ENCODE peak calls at places on chromosomes 5 and 9, in four cellular contexts. B is HCT116, Z is fibroblast of lung, F is PC-3. U is an unnamed sample.

GRCh38 chr9:104232781-104233341 is 138.8 kb downstream of the SMC2 start:
- DNase-seq in Z (no peak), F (peak; percentile 46), B (no peak), U (no peak)

GRCh38 chr9:71911908-71912325 is 478 bp downstream of the C9orf85 start:
- DNase-seq in F (no peak), B (no peak), Z (peak; percentile 54), U (peak; percentile 54)

GRCh38 chr5:92019376-92019990 is 636.4 kb upstream of the ARRDC3 start:
- DNase-seq in F (peak; percentile 62), B (peak; percentile 33), Z (no peak), U (peak; percentile 26)

GRCh38 chr9:72726951-72727350 is 205.5 kb downstream of the TMC1 start:
- DNase-seq in Z (no peak), B (no peak), F (no peak), U (no peak)

GRCh38 chr9:35517136-35517535 is 27.2 kb downstream of the RUSC2 start:
- DNase-seq in Z (peak; percentile 26), B (no peak), F (no peak), U (no peak)

GRCh38 chr5:139696894-139697658 is 48.9 kb downstream of the CXXC5 start:
- DNase-seq in B (no peak), F (peak; percentile 35), Z (peak; percentile 78), U (peak; percentile 86)

GRCh38 chr9:6007770-6008168 is 7.7 kb downstream of the RANBP6 start:
- DNase-seq in B (peak; percentile 27), Z (peak; percentile 63), F (peak; percentile 49), U (peak; percentile 80)

GRCh38 chr5:163134061-163134460 is 303.3 kb upstream of the CCNG1 start:
- DNase-seq in F (no peak), B (no peak), Z (no peak), U (no peak)

GRCh38 chr5:156361451-156362109 is 34.6 kb downstream of the SGCD start:
- DNase-seq in F (no peak), Z (peak; percentile 66), B (no peak), U (no peak)

GRCh38 chr9:89996106-89996505 is 391.3 kb downstream of the GADD45G start:
- DNase-seq in Z (no peak), F (no peak), B (no peak), U (no peak)

GRCh38 chr9:113620377-113621161 is 157.0 kb downstream of the RGS3 start:
- DNase-seq in F (peak; percentile 82), B (peak; percentile 56), Z (peak; percentile 83), U (peak; percentile 91)

GRCh38 chr9:31790720-31791119 is 593.7 kb upstream of the ACO1 start:
- DNase-seq in B (no peak), Z (no peak), F (peak; percentile 8), U (no peak)

GRCh38 chr5:33299621-33300208 is 141.1 kb upstream of the TARS1 start:
- DNase-seq in B (peak; percentile 12), Z (peak; percentile 77), F (peak; percentile 72), U (peak; percentile 79)

GRCh38 chr5:168734657-168735344 is 155.6 kb upstream of the PANK3 start:
- DNase-seq in Z (peak; percentile 12), B (no peak), F (no peak), U (no peak)

GRCh38 chr9:102038006-102038405 is 299.6 kb upstream of the GRIN3A start:
- DNase-seq in B (no peak), F (no peak), Z (no peak), U (no peak)

GRCh38 chr9:69443178-69443577 is 118.2 kb downstream of the ENTREP1 start:
- DNase-seq in B (no peak), F (no peak), Z (no peak), U (no peak)

GRCh38 chr9:90608141-90608540 is 34.5 kb downstream of the DIRAS2 start:
- DNase-seq in B (no peak), Z (no peak), F (no peak), U (no peak)

GRCh38 chr5:143495124-143495523 is 91.6 kb upstream of the NR3C1 start:
- DNase-seq in B (no peak), F (peak; percentile 20), Z (peak; percentile 72), U (peak; percentile 45)

GRCh38 chr9:132069046-132069898 is 10.4 kb downstream of the MED27 start:
- DNase-seq in Z (no peak), F (peak; percentile 21), B (no peak), U (no peak)

GRCh38 chr5:155941340-155941739 is 385.6 kb upstream of the SGCD start:
- DNase-seq in F (no peak), B (no peak), Z (no peak), U (no peak)

GRCh38 chr5:137318027-137318426 is 181.1 kb downstream of the SPOCK1 start:
- DNase-seq in Z (no peak), B (no peak), F (no peak), U (no peak)

GRCh38 chr9:31601666-31602065 is 782.8 kb upstream of the ACO1 start:
- DNase-seq in Z (no peak), B (no peak), F (no peak), U (no peak)

GRCh38 chr9:16572005-16572727 is 298.3 kb downstream of the BNC2 start:
- DNase-seq in F (peak; percentile 1), B (no peak), Z (no peak), U (no peak)

GRCh38 chr5:167653645-167654106 is 637.8 kb upstream of the WWC1 start:
- DNase-seq in F (peak; percentile 80), Z (no peak), B (no peak), U (no peak)

GRCh38 chr9:110744753-110745522 is 76.3 kb downstream of the MUSK start:
- DNase-seq in Z (peak; percentile 98), F (peak; percentile 91), B (peak; percentile 96), U (peak; percentile 72)

GRCh38 chr5:172282277-172283019 is 1.1 kb downstream of the UBTD2 start:
- DNase-seq in F (peak; percentile 91), Z (no peak), B (no peak), U (no peak)

GRCh38 chr9:17906204-17906840 is 327.5 kb downstream of the SH3GL2 start:
- DNase-seq in Z (no peak), F (no peak), B (no peak), U (no peak)

GRCh38 chr9:17280350-17281012 is 145.6 kb downstream of the CNTLN start:
- DNase-seq in Z (peak; percentile 25), B (no peak), F (no peak), U (no peak)

GRCh38 chr5:124457901-124458300 is 288.5 kb downstream of the ZNF608 start:
- DNase-seq in F (no peak), Z (no peak), B (no peak), U (no peak)

GRCh38 chr5:16741007-16741406 is 124.2 kb upstream of the RETREG1 start:
- DNase-seq in Z (peak; percentile 72), B (no peak), F (no peak), U (no peak)

GRCh38 chr9:99828054-99828416 is 6.3 kb downstream of the NR4A3 start:
- DNase-seq in Z (no peak), B (no peak), F (no peak), U (no peak)
- TF ChIP-seq EZH2 in Z (no peak), B (no peak), F (no peak), U (no peak)

DNA sequence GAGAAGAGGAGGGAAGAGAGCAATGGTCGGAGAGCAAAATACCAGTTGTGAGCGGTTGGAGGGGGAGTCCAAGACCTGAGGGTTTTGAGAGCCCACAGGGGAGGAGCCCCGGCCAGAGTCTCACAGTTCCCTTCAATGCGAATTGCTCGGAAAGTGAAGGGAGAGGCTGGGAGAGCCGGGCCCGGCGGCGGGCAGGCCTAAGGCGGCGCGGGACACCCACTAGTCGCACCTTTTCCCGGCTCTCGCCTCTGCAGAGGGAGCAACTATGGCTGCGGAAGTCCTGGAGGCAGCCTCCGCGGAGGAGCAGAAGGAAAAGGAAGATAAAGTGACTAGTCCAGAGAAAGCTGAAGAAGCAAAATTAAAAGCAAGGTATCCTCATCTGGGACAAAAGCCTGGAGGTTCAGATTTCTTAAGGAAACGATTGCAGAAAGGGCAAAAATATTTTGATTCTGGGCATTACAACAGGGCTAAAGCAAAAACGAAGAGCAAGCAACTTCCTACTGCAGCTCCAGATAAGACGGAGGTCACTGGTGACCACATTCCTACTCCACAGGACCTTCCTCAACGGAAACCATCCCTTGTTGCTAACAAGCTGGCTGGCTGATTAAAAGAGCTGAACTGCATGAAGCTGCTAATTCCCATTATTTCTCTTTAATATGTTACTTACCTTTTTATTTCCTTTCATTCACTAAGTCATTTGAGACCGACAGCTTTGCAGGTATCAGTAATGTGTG is 6.5 kb upstream of the BTNL3 start:
- DNase-seq in Z (no peak), F (no peak), B (no peak), U (no peak)
- TF ChIP-seq EZH2 in Z (no peak), F (no peak), B (no peak), U (no peak)

GRCh38 chr5:31824886-31825774 is 186.2 kb downstream of the PDZD2 start:
- DNase-seq in Z (peak; percentile 79), B (peak; percentile 61), F (peak; percentile 90), U (peak; percentile 79)
- TF ChIP-seq EZH2 in Z (no peak), B (no peak), F (no peak), U (no peak)

DNA sequence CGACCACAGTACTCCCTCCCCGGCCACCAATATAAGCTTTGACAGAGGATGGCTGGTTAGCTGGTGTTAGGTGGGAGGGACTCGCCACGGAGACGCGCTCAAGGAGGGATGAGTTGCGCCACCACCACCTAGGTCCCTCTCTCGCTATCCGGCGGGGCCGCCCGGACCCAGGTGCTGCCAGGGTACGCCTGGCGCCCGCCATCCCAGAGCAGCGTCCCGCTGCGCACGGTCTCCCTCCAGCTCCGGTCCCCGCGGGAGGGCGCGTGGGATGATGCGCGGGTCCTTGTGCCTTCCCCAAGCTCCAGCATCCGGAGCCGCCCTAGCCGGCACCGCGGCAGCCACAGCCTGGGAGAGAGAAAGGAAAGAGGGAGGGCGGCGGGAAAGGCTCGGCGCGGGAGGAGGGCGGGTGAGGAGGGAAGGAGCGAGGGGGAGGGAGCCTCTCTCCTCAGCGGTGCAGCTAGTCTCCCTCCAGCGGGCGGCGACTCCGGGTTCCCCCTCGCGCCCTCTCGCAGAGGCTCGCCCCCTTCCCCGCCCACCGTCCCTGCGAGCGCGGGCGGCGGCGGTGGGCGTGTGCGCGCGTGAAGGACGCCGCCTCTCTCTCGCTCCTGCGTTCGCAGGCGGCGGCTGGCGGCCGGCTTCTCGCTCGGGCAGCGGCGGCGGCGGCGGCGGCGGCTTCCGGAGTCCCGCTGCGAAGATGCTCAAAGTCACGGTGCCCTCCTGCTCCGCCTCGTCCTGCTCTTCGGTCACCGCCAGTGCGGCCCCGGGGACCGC is at the start of gene CAMK4:
- DNase-seq in F (peak; percentile 26), Z (peak; percentile 79), B (peak; percentile 27), U (peak; percentile 79)
- TF ChIP-seq EZH2 in F (no peak), Z (no peak), B (no peak), U (no peak)